ENCODE peak calls at places on chromosomes 7 and 10, in seven cellular contexts. X is BE2C, A is tibial artery, W is heart right ventricle, U is astrocyte, L is ovary, V is esophagus muscularis mucosa. E is an unnamed sample. For H3K27me3, the result is how much of the 10 kb centered on the place peaks cover.

GRCh38 chr7:140722254-140722653 is 25.7 kb downstream of the NDUFB2 start:
- DNase-seq in L (no peak), A (no peak), U (no peak), W (no peak), X (no peak), V (no peak), E (no peak)

GRCh38 chr7:99551329-99551728 is 585 bp downstream of the FAM200A start:
- DNase-seq in W (no peak), L (no peak), X (no peak), A (no peak), U (no peak), V (no peak), E (no peak)

GRCh38 chr10:44198096-44198779 is 186.7 kb downstream of the CXCL12 start:
- DNase-seq in L (no peak), V (peak), U (peak), X (no peak), A (no peak), W (no peak), E (no peak)

GRCh38 chr7:76315372-76315771 is 12.9 kb downstream of the HSPB1 start:
- DNase-seq in W (no peak), L (no peak), V (no peak), A (no peak), X (no peak), U (no peak), E (no peak)

GRCh38 chr10:15813415-15813814 is 46.9 kb downstream of the MINDY3 start:
- DNase-seq in X (peak), U (peak), W (no peak), A (no peak), L (no peak), V (no peak), E (no peak)

GRCh38 chr10:5343561-5343960 is 21.2 kb upstream of the UCN3 start:
- DNase-seq in X (no peak), U (no peak), V (no peak), L (no peak), A (no peak), W (no peak), E (no peak)

GRCh38 chr7:155571581-155572345 is 25.4 kb upstream of the CNPY1 start:
- DNase-seq in L (no peak), W (no peak), A (no peak), U (no peak), V (no peak), X (no peak), E (no peak)

GRCh38 chr10:88983939-88984338 is 6.7 kb upstream of the FAS start:
- DNase-seq in U (no peak), L (no peak), W (no peak), A (no peak), V (no peak), X (no peak), E (no peak)

GRCh38 chr7:63047546-63047945 is 951.1 kb upstream of the ZNF722 start:
- DNase-seq in L (no peak), A (no peak), X (no peak), W (no peak), U (no peak), V (no peak), E (no peak)

GRCh38 chr10:317219-317868 is 182.1 kb downstream of the ZMYND11 start:
- DNase-seq in U (peak), X (no peak), L (no peak), W (peak), V (no peak), A (no peak), E (no peak)

GRCh38 chr10:115141254-115141653 is 48.1 kb downstream of the ATRNL1 start:
- DNase-seq in X (no peak), U (peak), A (no peak), L (no peak), W (no peak), V (no peak), E (no peak)

GRCh38 chr10:96719205-96719604 is 1.1 kb downstream of the PIK3AP1 start:
- DNase-seq in L (no peak), W (no peak), V (no peak), X (no peak), A (no peak), U (no peak), E (no peak)

GRCh38 chr10:97889461-97890265 is 40.0 kb downstream of the GOLGA7B start:
- DNase-seq in U (peak), W (no peak), A (no peak), L (peak), V (no peak), X (no peak), E (no peak)

GRCh38 chr10:110919349-110919931 is at the start of gene SHOC2:
- DNase-seq in L (peak), W (peak), A (peak), U (no peak), X (peak), V (no peak), E (no peak)

GRCh38 chr10:810351-810846 is 120.9 kb upstream of the DIP2C start:
- DNase-seq in A (no peak), V (no peak), X (peak), U (no peak), L (no peak), W (no peak), E (no peak)

GRCh38 chr7:108000875-108001758 is 1.8 kb downstream of the LAMB1 start:
- DNase-seq in L (peak), W (peak), A (peak), X (peak), U (no peak), V (no peak), E (no peak)

GRCh38 chr10:19194866-19195265 is 146.3 kb downstream of the MALRD1 start:
- DNase-seq in X (no peak), A (no peak), U (no peak), L (no peak), V (no peak), W (no peak), E (no peak)

GRCh38 chr7:24722386-24723177 is 34.7 kb downstream of the GSDME start:
- DNase-seq in U (no peak), W (no peak), A (peak), L (no peak), V (peak), X (peak), E (no peak)

GRCh38 chr7:95190515-95190914 is 133.8 kb downstream of the PON1 start:
- DNase-seq in U (no peak), L (no peak), V (no peak), X (no peak), W (no peak), A (no peak), E (no peak)

GRCh38 chr10:70674560-70675495 is 2.5 kb downstream of the ADAMTS14 start:
- DNase-seq in V (no peak), A (no peak), W (no peak), U (no peak), X (no peak), L (no peak), E (no peak)

GRCh38 chr10:3497581-3497980 is 287.4 kb downstream of the KLF6 start:
- DNase-seq in V (no peak), U (no peak), X (no peak), W (no peak), L (no peak), A (no peak), E (no peak)

GRCh38 chr10:60363187-60363586 is 26.5 kb downstream of the ANK3 start:
- DNase-seq in A (no peak), L (no peak), U (peak), W (no peak), X (no peak), V (no peak), E (no peak)

GRCh38 chr10:89281606-89282395 is 20.0 kb upstream of the IFIT2 start:
- DNase-seq in V (no peak), L (no peak), A (no peak), W (no peak), X (no peak), U (no peak), E (no peak)

GRCh38 chr7:26860361-26860760 is 4.0 kb downstream of the SKAP2 start:
- DNase-seq in V (no peak), X (no peak), U (no peak), W (no peak), A (no peak), L (no peak), E (no peak)

GRCh38 chr7:55961994-55962393 is 2.4 kb upstream of the NIPSNAP2 start:
- DNase-seq in W (no peak), X (no peak), V (no peak), A (no peak), L (no peak), U (no peak), E (no peak)

GRCh38 chr7:21806388-21806787 is 139.3 kb downstream of the CDCA7L start:
- DNase-seq in U (no peak), L (no peak), A (no peak), W (no peak), V (no peak), X (no peak), E (no peak)

GRCh38 chr7:97285348-97285747 is 167.8 kb downstream of the SDHAF3 start:
- DNase-seq in V (no peak), L (no peak), W (no peak), A (no peak), X (no peak), U (no peak), E (no peak)

GRCh38 chr10:79184649-79185048 is 115.9 kb downstream of the ZMIZ1 start:
- DNase-seq in A (no peak), U (no peak), V (no peak), W (no peak), X (no peak), L (no peak), E (no peak)

GRCh38 chr7:81770823-81771222 is 976 bp upstream of the HGF start:
- DNase-seq in A (no peak), X (no peak), L (no peak), V (no peak), W (no peak), U (no peak), E (no peak)

GRCh38 chr7:81767883-81768282 is 2.0 kb downstream of the HGF start:
- DNase-seq in U (peak), V (no peak), W (no peak), A (no peak), L (no peak), X (no peak), E (no peak)

GRCh38 chr7:81774496-81774895 is 4.6 kb upstream of the HGF start:
- DNase-seq in L (no peak), W (no peak), X (no peak), A (no peak), V (no peak), U (no peak), E (no peak)

GRCh38 chr7:81768951-81769778 is 682 bp downstream of the HGF start:
- DNase-seq in A (no peak), U (no peak), X (no peak), W (no peak), L (no peak), V (no peak), E (no peak)

DNA sequence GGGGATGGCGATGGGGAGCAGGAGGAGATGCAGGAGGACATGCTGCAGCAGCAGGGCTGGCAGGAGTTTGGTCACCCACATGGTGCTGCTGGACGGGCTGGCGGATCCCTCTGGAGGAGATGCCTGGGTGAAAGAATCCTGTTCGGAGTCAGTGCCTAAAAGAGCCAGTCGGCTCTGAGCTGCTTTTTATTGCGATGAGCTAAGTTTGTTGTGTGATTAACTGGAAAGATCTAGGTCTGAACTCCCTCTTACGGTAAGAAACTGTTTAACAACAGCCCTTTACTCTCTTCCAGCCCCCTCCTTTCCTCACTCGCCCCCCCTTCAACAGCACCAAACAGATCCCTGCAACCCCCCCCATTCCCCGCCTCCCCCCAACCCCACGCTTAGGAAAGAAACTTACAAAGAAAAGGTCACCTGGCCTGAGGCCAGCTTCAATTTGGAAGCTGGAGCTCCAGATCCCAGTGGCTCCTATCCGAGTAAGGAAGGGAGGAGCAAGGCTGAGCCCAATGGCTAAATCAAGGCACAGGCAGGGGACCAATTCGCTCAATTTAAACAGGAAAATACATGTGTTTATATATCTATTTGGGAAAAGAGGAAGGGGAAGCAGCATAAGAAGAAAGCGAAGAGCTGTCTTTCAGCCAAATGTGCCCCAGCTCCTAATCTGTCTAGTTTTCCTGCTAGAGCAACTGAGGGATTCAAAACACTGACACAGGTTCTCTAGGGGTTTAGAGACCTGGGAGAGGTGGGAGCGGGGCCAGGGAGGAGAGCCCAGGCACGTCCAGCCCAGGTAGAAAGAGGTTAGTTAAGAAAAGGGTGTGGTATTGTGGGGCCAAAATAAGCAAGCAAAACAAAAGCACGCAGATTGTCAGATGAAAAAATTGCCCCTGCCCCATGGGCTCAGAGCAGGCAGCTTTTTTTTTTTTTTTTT is at the start of gene HGF:
- DNase-seq in A (peak), W (peak), V (peak), L (peak), X (peak), U (peak), E (peak)
- TF ChIP-seq CTCF in A (peak), W (peak), V (peak), L (no peak), X (peak), U (no peak), E (peak)

GRCh38 chr10:14306201-14306600 is 24.5 kb downstream of the FRMD4A start:
- DNase-seq in U (no peak), A (no peak), W (no peak), V (peak), L (no peak), X (no peak), E (no peak)
- H3K27me3 ChIP-seq in U (under half), A (under half), W (under half), V (under half), L (under half), X (under half), E (under half)

GRCh38 chr7:31336202-31337035 is 4.1 kb downstream of the NEUROD6 start:
- DNase-seq in U (no peak), X (no peak), A (no peak), V (no peak), L (no peak), W (no peak), E (no peak)
- TF ChIP-seq CTCF in U (no peak), X (no peak), A (no peak), V (no peak), L (no peak), W (no peak), E (no peak)

DNA sequence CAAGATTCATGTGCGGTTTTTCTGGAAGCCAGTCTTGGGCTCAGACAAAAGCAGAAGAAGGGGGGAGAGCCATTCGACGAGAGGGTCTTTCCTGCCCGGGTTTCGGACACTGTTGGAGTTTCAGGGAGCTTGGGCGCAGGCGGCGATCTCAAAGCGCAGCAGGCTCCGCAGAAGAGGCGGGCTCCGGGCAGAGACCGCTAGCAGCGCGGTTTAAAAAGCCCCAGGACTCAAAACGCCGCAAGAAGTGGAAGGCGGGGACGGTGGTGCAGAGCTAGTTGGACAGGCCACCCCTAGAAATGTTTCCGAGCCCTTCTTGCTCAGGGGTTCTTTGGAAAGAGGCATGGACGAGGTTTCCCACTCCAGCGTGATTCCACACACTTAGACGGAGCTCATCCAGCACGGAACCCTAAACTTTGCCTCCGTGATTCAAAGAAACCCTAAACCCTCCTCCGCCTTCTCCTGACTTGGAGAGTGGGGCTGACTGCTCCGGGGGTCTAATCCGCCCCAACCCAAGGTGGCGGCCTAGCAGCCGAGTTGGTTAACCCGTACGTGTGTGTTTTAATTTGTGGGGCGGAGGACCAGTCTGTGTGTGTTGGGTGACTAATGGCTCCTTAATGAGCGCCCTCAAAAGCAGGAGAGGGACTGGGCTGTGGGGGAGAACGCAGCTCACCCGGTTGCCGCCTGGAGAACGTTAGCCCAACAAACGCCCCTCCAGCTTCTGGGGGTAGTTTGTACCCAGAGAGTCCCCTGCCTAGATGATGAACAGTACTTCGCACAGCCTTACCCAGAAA is 3.9 kb downstream of the NEUROG3 start:
- DNase-seq in L (no peak), X (no peak), A (no peak), V (no peak), W (no peak), U (no peak), E (no peak)
- H3K27me3 ChIP-seq in L (under half), X (half or more), A (half or more), V (half or more), W (half or more), U (half or more), E (half or more)

DNA sequence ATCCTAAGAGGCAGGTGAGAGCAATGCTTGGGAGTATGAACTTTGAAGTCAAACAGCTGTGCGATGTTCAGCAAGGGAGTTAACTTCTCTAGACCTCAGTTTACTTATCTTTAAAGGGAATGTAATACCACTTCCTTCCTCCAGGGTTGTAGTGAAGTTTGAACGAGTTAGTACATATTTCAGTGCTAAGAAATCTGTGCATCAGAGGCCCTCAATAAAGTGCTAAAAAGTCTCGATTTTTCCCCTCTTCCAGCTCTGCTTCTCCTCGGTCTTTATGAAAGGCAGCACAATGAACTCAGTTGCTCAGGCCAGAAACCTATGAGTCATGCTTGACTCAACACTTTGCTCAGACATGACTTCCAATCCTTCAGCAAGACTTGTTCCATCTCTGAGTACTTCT is 418.9 kb downstream of the MDFIC start:
- DNase-seq in V (no peak), U (peak), L (no peak), A (no peak), W (no peak), X (no peak), E (no peak)
- TF ChIP-seq CTCF in V (no peak), U (peak), L (no peak), A (no peak), W (no peak), X (peak), E (peak)

DNA sequence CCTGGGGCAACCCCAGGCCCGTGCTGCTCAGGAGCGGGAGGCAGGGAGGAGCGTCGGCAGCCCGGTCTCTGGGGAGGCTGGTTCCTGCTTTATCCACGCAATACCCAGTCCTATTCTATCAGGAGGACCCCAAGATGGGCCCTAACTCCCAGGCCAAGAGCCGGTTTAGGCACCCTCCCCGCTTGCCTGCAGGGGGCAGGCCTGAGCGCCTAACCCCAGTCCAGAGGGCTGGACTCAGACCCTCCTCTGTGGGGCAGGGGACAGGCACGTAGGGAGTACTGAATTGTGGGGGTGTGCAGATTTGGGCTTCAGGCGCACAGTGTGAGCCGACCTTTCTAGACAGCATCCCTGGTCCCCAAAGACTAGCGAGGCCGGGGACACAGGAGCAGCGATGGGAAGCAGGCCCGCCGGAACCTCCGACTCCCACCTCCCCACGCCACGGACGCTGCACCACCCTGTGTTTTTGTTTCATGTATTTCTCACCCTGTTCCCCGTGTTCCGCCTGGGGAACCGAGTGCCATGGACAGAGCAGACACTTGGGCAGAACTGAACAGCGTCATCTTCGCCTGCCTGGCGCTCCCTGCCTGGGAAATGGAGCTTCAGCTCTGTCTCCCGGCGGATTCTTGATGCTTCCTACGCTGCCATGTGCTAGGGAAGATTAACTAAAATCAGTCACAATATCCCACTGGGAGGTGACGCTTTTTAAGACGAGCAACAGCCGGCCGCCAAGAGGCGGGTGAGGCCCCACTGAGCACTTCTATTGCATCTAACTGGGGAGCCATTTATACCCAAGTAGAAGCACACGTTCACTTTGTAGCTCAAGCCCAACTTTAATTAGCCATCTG is 5.3 kb downstream of the NUDT1 start:
- DNase-seq in U (no peak), X (peak), A (no peak), W (no peak), L (peak), V (no peak), E (no peak)
- H3K27me3 ChIP-seq in U (under half), X (under half), A (under half), W (under half), L (under half), V (under half), E (under half)

DNA sequence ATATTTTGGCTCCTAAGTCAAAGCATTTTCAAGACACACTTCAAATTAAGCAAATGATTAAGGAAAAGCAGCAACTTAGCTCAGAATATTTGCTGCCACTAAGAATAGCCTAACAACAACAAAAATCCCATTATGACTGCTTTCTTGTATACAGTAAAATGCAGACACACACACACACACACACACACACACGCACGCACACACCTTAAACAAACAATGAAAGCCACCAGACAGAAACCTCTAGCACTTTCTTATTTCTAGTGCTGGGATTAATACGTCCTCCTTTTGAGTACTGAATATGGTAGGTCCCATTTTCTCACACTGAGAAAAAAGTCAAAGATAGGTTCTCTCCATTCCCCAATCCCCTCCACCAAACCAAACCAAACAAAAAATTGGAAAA is 23.4 kb upstream of the FEZF1 start:
- DNase-seq in A (no peak), L (no peak), W (no peak), X (no peak), U (no peak), V (no peak), E (no peak)
- TF ChIP-seq CTCF in A (no peak), L (no peak), W (no peak), X (no peak), U (no peak), V (no peak), E (no peak)

E was measured in BJ.